ENCODE peak calls at places on chromosome X, in six cellular contexts. X, M, L, S, T and Z are unnamed samples.

GRCh38 chrX:118038614-118039365 is 77.8 kb downstream of the KLHL13 start:
- DNase-seq in X (no peak), M (no peak), L (no peak), S (no peak), T (no peak), Z (no peak)

GRCh38 chrX:63400340-63400739 is 49.2 kb upstream of the SPIN4 start:
- DNase-seq in X (no peak), M (no peak), L (no peak), S (no peak), T (no peak), Z (no peak)

GRCh38 chrX:9935436-9935835 is 31.7 kb upstream of the CLDN34 start:
- DNase-seq in X (no peak), M (no peak), L (no peak), S (no peak), T (no peak), Z (no peak)

GRCh38 chrX:80388206-80388605 is 32.0 kb upstream of the TENT5D start:
- DNase-seq in X (no peak), M (no peak), L (no peak), S (no peak), T (no peak), Z (no peak)

GRCh38 chrX:10929747-10930146 is 181.4 kb upstream of the HCCS start:
- DNase-seq in X (no peak), M (no peak), L (no peak), S (no peak), T (no peak), Z (no peak)

GRCh38 chrX:132956421-132957210 is 1.8 kb downstream of the HS6ST2 start:
- DNase-seq in X (no peak), M (no peak), L (no peak), S (no peak), T (no peak), Z (no peak)

GRCh38 chrX:109839694-109840358 is 106.8 kb upstream of the ACSL4 start:
- DNase-seq in X (no peak), M (peak), L (no peak), S (no peak), T (no peak), Z (no peak)

GRCh38 chrX:41664307-41665299 is 24.2 kb upstream of the GPR34 start:
- DNase-seq in X (no peak), M (no peak), L (no peak), S (no peak), T (no peak), Z (no peak)

GRCh38 chrX:77447339-77448149 is at the start of gene FGF16:
- DNase-seq in X (no peak), M (no peak), L (no peak), S (no peak), T (no peak), Z (no peak)

GRCh38 chrX:123736333-123736921 is 3.6 kb upstream of the THOC2 start:
- DNase-seq in X (no peak), M (peak), L (peak), S (no peak), T (no peak), Z (no peak)

GRCh38 chrX:40327085-40327484 is 229.3 kb upstream of the BCOR start:
- DNase-seq in X (no peak), M (no peak), L (no peak), S (no peak), T (no peak), Z (no peak)